ENCODE peak calls at places on chromosomes 11 and 22, in eight cellular contexts. One of them, this sample, is unnamed. For H3K27me3 and H3K4me1, the result is how much of the 10 kb centered on the place peaks cover.

GRCh38 chr11:65685981-65686380 is 23.3 kb upstream of the RELA start:
- DNase-seq in mammary epithelial cell: no peak
- DNase-seq in A673: no peak
- DNase-seq in heart left ventricle: no peak
- DNase-seq in sigmoid colon: peak
- DNase-seq in effector memory CD4-positive, alpha-beta T cell: no peak
- DNase-seq in CD8-positive, alpha-beta memory T cell: no peak
- DNase-seq in psoas muscle: no peak
- DNase-seq in this sample: no peak

GRCh38 chr11:65206441-65206841 is 24.7 kb downstream of the CAPN1 start:
- DNase-seq in mammary epithelial cell: no peak
- DNase-seq in A673: no peak
- DNase-seq in heart left ventricle: no peak
- DNase-seq in sigmoid colon: peak
- DNase-seq in effector memory CD4-positive, alpha-beta T cell: no peak
- DNase-seq in CD8-positive, alpha-beta memory T cell: no peak
- DNase-seq in psoas muscle: peak
- DNase-seq in this sample: no peak

GRCh38 chr11:97610000-97610399 is 1220.2 kb downstream of the JRKL start:
- DNase-seq in mammary epithelial cell: no peak
- DNase-seq in A673: no peak
- DNase-seq in heart left ventricle: no peak
- DNase-seq in sigmoid colon: no peak
- DNase-seq in effector memory CD4-positive, alpha-beta T cell: no peak
- DNase-seq in CD8-positive, alpha-beta memory T cell: no peak
- DNase-seq in psoas muscle: no peak
- DNase-seq in this sample: no peak

GRCh38 chr11:7347611-7348431 is 96.1 kb downstream of the SYT9 start:
- DNase-seq in mammary epithelial cell: no peak
- DNase-seq in A673: no peak
- DNase-seq in heart left ventricle: no peak
- DNase-seq in sigmoid colon: no peak
- DNase-seq in effector memory CD4-positive, alpha-beta T cell: no peak
- DNase-seq in CD8-positive, alpha-beta memory T cell: no peak
- DNase-seq in psoas muscle: no peak
- DNase-seq in this sample: no peak

GRCh38 chr11:130144721-130145327 is 14.8 kb upstream of the ST14 start:
- DNase-seq in mammary epithelial cell: no peak
- DNase-seq in A673: no peak
- DNase-seq in heart left ventricle: no peak
- DNase-seq in sigmoid colon: no peak
- DNase-seq in effector memory CD4-positive, alpha-beta T cell: no peak
- DNase-seq in CD8-positive, alpha-beta memory T cell: no peak
- DNase-seq in psoas muscle: no peak
- DNase-seq in this sample: no peak

GRCh38 chr22:43883012-43883661 is 8.7 kb downstream of the PNPLA5 start:
- DNase-seq in mammary epithelial cell: peak
- DNase-seq in A673: peak
- DNase-seq in heart left ventricle: no peak
- DNase-seq in sigmoid colon: peak
- DNase-seq in effector memory CD4-positive, alpha-beta T cell: no peak
- DNase-seq in CD8-positive, alpha-beta memory T cell: peak
- DNase-seq in psoas muscle: peak
- DNase-seq in this sample: peak

GRCh38 chr11:132499661-132500060 is 1032.6 kb downstream of the OPCML start:
- DNase-seq in mammary epithelial cell: no peak
- DNase-seq in A673: no peak
- DNase-seq in heart left ventricle: no peak
- DNase-seq in sigmoid colon: no peak
- DNase-seq in effector memory CD4-positive, alpha-beta T cell: no peak
- DNase-seq in CD8-positive, alpha-beta memory T cell: no peak
- DNase-seq in psoas muscle: no peak
- DNase-seq in this sample: no peak

GRCh38 chr11:32137263-32137662 is 46.4 kb downstream of the RCN1 start:
- DNase-seq in mammary epithelial cell: peak
- DNase-seq in A673: peak
- DNase-seq in heart left ventricle: no peak
- DNase-seq in sigmoid colon: no peak
- DNase-seq in effector memory CD4-positive, alpha-beta T cell: no peak
- DNase-seq in CD8-positive, alpha-beta memory T cell: no peak
- DNase-seq in psoas muscle: no peak
- DNase-seq in this sample: no peak

GRCh38 chr22:46491936-46492335 is 45.5 kb downstream of the CELSR1 start:
- DNase-seq in mammary epithelial cell: no peak
- DNase-seq in A673: no peak
- DNase-seq in heart left ventricle: no peak
- DNase-seq in sigmoid colon: no peak
- DNase-seq in effector memory CD4-positive, alpha-beta T cell: no peak
- DNase-seq in CD8-positive, alpha-beta memory T cell: no peak
- DNase-seq in psoas muscle: no peak
- DNase-seq in this sample: peak
- H3K27me3 ChIP-seq in mammary epithelial cell: under half
- H3K27me3 ChIP-seq in A673: under half
- H3K27me3 ChIP-seq in heart left ventricle: under half
- H3K27me3 ChIP-seq in sigmoid colon: under half
- H3K27me3 ChIP-seq in effector memory CD4-positive, alpha-beta T cell: under half
- H3K27me3 ChIP-seq in CD8-positive, alpha-beta memory T cell: under half
- H3K27me3 ChIP-seq in psoas muscle: under half
- H3K27me3 ChIP-seq in this sample: under half

GRCh38 chr11:43578346-43579170 is 102.0 kb upstream of the HSD17B12 start:
- DNase-seq in mammary epithelial cell: peak
- DNase-seq in A673: no peak
- DNase-seq in heart left ventricle: no peak
- DNase-seq in sigmoid colon: no peak
- DNase-seq in effector memory CD4-positive, alpha-beta T cell: no peak
- DNase-seq in CD8-positive, alpha-beta memory T cell: no peak
- DNase-seq in psoas muscle: no peak
- DNase-seq in this sample: no peak

GRCh38 chr11:43579171-43579918 is 101.2 kb upstream of the HSD17B12 start:
- DNase-seq in mammary epithelial cell: peak
- DNase-seq in A673: peak
- DNase-seq in heart left ventricle: no peak
- DNase-seq in sigmoid colon: no peak
- DNase-seq in effector memory CD4-positive, alpha-beta T cell: no peak
- DNase-seq in CD8-positive, alpha-beta memory T cell: no peak
- DNase-seq in psoas muscle: no peak
- DNase-seq in this sample: peak

GRCh38 chr11:43580735-43581369 is 99.7 kb upstream of the HSD17B12 start:
- DNase-seq in mammary epithelial cell: no peak
- DNase-seq in A673: peak
- DNase-seq in heart left ventricle: no peak
- DNase-seq in sigmoid colon: no peak
- DNase-seq in effector memory CD4-positive, alpha-beta T cell: no peak
- DNase-seq in CD8-positive, alpha-beta memory T cell: no peak
- DNase-seq in psoas muscle: no peak
- DNase-seq in this sample: peak

GRCh38 chr11:43581370-43582023 is 99.0 kb upstream of the HSD17B12 start:
- DNase-seq in mammary epithelial cell: no peak
- DNase-seq in A673: no peak
- DNase-seq in heart left ventricle: no peak
- DNase-seq in sigmoid colon: no peak
- DNase-seq in effector memory CD4-positive, alpha-beta T cell: no peak
- DNase-seq in CD8-positive, alpha-beta memory T cell: no peak
- DNase-seq in psoas muscle: no peak
- DNase-seq in this sample: no peak

GRCh38 chr11:43579919-43580276 is 100.6 kb upstream of the HSD17B12 start:
- DNase-seq in mammary epithelial cell: no peak
- DNase-seq in A673: no peak
- DNase-seq in heart left ventricle: no peak
- DNase-seq in sigmoid colon: no peak
- DNase-seq in effector memory CD4-positive, alpha-beta T cell: no peak
- DNase-seq in CD8-positive, alpha-beta memory T cell: no peak
- DNase-seq in psoas muscle: no peak
- DNase-seq in this sample: no peak
- H3K4me1 ChIP-seq in mammary epithelial cell: under half
- H3K4me1 ChIP-seq in A673: half or more
- H3K4me1 ChIP-seq in heart left ventricle: under half
- H3K4me1 ChIP-seq in sigmoid colon: half or more
- H3K4me1 ChIP-seq in effector memory CD4-positive, alpha-beta T cell: under half
- H3K4me1 ChIP-seq in CD8-positive, alpha-beta memory T cell: under half
- H3K4me1 ChIP-seq in psoas muscle: under half
- H3K4me1 ChIP-seq in this sample: under half

GRCh38 chr22:20424937-20425587 is 12.6 kb downstream of the SCARF2 start:
- DNase-seq in mammary epithelial cell: no peak
- DNase-seq in A673: peak
- DNase-seq in heart left ventricle: peak
- DNase-seq in sigmoid colon: no peak
- DNase-seq in effector memory CD4-positive, alpha-beta T cell: no peak
- DNase-seq in CD8-positive, alpha-beta memory T cell: no peak
- DNase-seq in psoas muscle: peak
- DNase-seq in this sample: no peak
- H3K27me3 ChIP-seq in mammary epithelial cell: under half
- H3K27me3 ChIP-seq in A673: under half
- H3K27me3 ChIP-seq in heart left ventricle: under half
- H3K27me3 ChIP-seq in sigmoid colon: under half
- H3K27me3 ChIP-seq in effector memory CD4-positive, alpha-beta T cell: under half
- H3K27me3 ChIP-seq in CD8-positive, alpha-beta memory T cell: under half
- H3K27me3 ChIP-seq in psoas muscle: under half
- H3K27me3 ChIP-seq in this sample: under half

DNA sequence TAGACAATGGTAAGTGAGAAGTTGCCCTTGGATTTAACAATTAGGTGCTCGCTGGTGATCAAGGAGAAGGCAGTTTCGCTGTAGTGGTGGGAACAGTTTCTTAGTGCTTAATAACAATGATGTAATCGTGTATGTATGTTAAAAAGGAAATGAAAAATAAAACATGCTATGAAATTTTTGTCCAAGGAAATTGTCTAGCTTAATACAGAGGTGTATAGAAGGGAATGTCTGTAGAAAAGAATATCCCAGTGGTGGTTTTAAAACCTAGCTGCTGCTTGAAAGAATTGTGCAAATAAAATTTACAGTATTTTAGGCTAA is 53.1 kb downstream of the SWAP70 start:
- DNase-seq in mammary epithelial cell: no peak
- DNase-seq in A673: no peak
- DNase-seq in heart left ventricle: no peak
- DNase-seq in sigmoid colon: no peak
- DNase-seq in effector memory CD4-positive, alpha-beta T cell: no peak
- DNase-seq in CD8-positive, alpha-beta memory T cell: no peak
- DNase-seq in psoas muscle: no peak
- DNase-seq in this sample: no peak
- H3K4me1 ChIP-seq in mammary epithelial cell: under half
- H3K4me1 ChIP-seq in A673: under half
- H3K4me1 ChIP-seq in heart left ventricle: under half
- H3K4me1 ChIP-seq in sigmoid colon: under half
- H3K4me1 ChIP-seq in effector memory CD4-positive, alpha-beta T cell: under half
- H3K4me1 ChIP-seq in CD8-positive, alpha-beta memory T cell: under half
- H3K4me1 ChIP-seq in psoas muscle: under half
- H3K4me1 ChIP-seq in this sample: under half

GRCh38 chr22:39560127-39560526 is 10.4 kb upstream of the CACNA1I start:
- DNase-seq in mammary epithelial cell: no peak
- DNase-seq in A673: no peak
- DNase-seq in heart left ventricle: no peak
- DNase-seq in sigmoid colon: no peak
- DNase-seq in effector memory CD4-positive, alpha-beta T cell: no peak
- DNase-seq in CD8-positive, alpha-beta memory T cell: no peak
- DNase-seq in psoas muscle: no peak
- DNase-seq in this sample: no peak

GRCh38 chr22:39558950-39559349 is 11.6 kb upstream of the CACNA1I start:
- DNase-seq in mammary epithelial cell: no peak
- DNase-seq in A673: no peak
- DNase-seq in heart left ventricle: no peak
- DNase-seq in sigmoid colon: no peak
- DNase-seq in effector memory CD4-positive, alpha-beta T cell: no peak
- DNase-seq in CD8-positive, alpha-beta memory T cell: no peak
- DNase-seq in psoas muscle: no peak
- DNase-seq in this sample: no peak

GRCh38 chr22:39558254-39558727 is 12.3 kb upstream of the CACNA1I start:
- DNase-seq in mammary epithelial cell: no peak
- DNase-seq in A673: no peak
- DNase-seq in heart left ventricle: no peak
- DNase-seq in sigmoid colon: no peak
- DNase-seq in effector memory CD4-positive, alpha-beta T cell: no peak
- DNase-seq in CD8-positive, alpha-beta memory T cell: no peak
- DNase-seq in psoas muscle: no peak
- DNase-seq in this sample: no peak

GRCh38 chr22:39556970-39557811 is 13.4 kb upstream of the CACNA1I start:
- DNase-seq in mammary epithelial cell: no peak
- DNase-seq in A673: peak
- DNase-seq in heart left ventricle: no peak
- DNase-seq in sigmoid colon: no peak
- DNase-seq in effector memory CD4-positive, alpha-beta T cell: no peak
- DNase-seq in CD8-positive, alpha-beta memory T cell: no peak
- DNase-seq in psoas muscle: no peak
- DNase-seq in this sample: peak

DNA sequence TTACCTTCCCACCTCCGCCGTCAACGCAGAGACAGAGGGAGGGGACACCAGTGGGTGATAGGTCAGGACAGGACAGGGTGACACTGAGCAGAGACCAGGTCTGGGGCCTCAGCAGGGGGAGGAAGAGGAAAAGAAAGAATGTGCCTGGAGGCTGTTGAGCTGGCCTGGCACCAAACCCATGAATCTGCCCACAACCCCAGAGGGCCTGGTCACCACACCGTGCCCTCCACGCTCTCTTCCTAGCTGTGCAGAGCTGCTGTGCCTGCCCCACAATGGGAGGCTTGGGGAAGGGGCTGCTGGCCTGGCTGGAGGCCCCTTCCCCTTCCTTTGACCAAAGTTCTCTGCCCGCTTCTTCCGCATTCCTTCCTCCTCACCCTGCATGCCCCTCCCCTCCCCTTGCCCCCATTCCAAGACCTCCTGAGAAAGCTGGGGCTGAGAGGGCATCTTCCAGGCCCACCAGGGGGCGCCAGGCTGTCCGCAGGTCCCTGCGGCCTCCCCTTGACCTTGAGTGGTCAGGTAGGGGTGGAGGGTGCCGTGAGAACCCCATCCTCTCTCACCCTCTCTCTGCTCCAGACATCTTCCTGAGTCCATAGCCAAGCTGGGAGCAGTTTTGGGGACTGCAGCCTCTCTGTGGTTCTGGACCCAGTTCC is 11.0 kb upstream of the CACNA1I start:
- DNase-seq in mammary epithelial cell: no peak
- DNase-seq in A673: no peak
- DNase-seq in heart left ventricle: no peak
- DNase-seq in sigmoid colon: no peak
- DNase-seq in effector memory CD4-positive, alpha-beta T cell: no peak
- DNase-seq in CD8-positive, alpha-beta memory T cell: no peak
- DNase-seq in psoas muscle: no peak
- DNase-seq in this sample: peak
- H3K27me3 ChIP-seq in mammary epithelial cell: under half
- H3K27me3 ChIP-seq in A673: under half
- H3K27me3 ChIP-seq in heart left ventricle: under half
- H3K27me3 ChIP-seq in sigmoid colon: under half
- H3K27me3 ChIP-seq in effector memory CD4-positive, alpha-beta T cell: under half
- H3K27me3 ChIP-seq in CD8-positive, alpha-beta memory T cell: under half
- H3K27me3 ChIP-seq in psoas muscle: under half
- H3K27me3 ChIP-seq in this sample: under half

DNA sequence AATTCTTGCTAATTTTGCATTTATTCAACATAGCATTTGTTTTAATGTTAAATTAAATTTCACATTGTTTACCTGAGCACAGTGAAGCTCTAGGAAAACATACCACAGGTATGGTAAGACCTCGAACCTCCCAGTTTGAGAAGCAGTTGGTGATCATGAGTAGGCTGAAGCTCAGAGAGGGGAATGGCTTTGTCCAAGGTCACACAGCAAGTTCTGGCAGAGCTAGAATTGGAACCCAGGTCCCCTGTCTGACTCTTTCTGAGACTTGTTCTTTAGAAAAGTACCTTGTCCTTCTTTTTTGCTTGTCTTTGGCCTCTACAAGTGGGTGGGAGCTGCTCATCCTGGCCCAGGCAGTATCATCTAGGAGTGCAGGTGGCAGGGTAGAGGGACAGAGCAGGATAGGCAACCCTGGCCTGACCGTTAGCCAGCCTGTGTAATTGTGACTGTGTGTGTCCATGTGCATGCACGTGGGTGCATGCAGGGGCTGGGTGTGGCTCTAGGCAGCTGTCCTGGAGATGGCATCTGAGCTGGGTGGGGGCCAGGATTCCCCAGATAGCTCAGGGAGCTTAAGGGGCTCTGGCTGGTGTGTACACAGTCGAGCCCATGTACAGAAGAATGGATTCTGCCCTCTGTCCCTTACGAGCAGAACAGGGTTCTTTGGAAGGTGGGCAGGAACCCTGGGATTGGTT is 21.6 kb downstream of the PHLDB1 start:
- DNase-seq in mammary epithelial cell: no peak
- DNase-seq in A673: no peak
- DNase-seq in heart left ventricle: no peak
- DNase-seq in sigmoid colon: no peak
- DNase-seq in effector memory CD4-positive, alpha-beta T cell: no peak
- DNase-seq in CD8-positive, alpha-beta memory T cell: no peak
- DNase-seq in psoas muscle: peak
- DNase-seq in this sample: no peak
- H3K4me1 ChIP-seq in mammary epithelial cell: half or more
- H3K4me1 ChIP-seq in A673: under half
- H3K4me1 ChIP-seq in heart left ventricle: under half
- H3K4me1 ChIP-seq in sigmoid colon: half or more
- H3K4me1 ChIP-seq in effector memory CD4-positive, alpha-beta T cell: under half
- H3K4me1 ChIP-seq in CD8-positive, alpha-beta memory T cell: under half
- H3K4me1 ChIP-seq in psoas muscle: under half
- H3K4me1 ChIP-seq in this sample: under half

This sample was measured in BE2C.